ENCODE peak calls at places on chromosome 14, in six cellular contexts. J is HepG2, S is GM12878, W is HCT116, M is K562, C is H1. D is an unnamed sample.

GRCh38 chr14:25431211-25432076 is 381.5 kb upstream of the STXBP6 start:
- DNase-seq in C (peak), J (peak), M (no peak), W (no peak), S (no peak), D (peak)

GRCh38 chr14:97270308-97270707 is 473.1 kb downstream of the VRK1 start:
- DNase-seq in J (peak), C (no peak), W (no peak), M (no peak), S (no peak), D (no peak)

GRCh38 chr14:75301666-75302325 is 23.2 kb downstream of the FOS start:
- DNase-seq in W (no peak), J (no peak), M (peak), S (no peak), C (no peak), D (no peak)

GRCh38 chr14:50714452-50715073 is 46.5 kb upstream of the SAV1 start:
- DNase-seq in J (peak), M (peak), W (peak), S (no peak), C (no peak), D (peak)

GRCh38 chr14:95956601-95957460 is 80.2 kb downstream of the TUNAR start:
- DNase-seq in M (no peak), S (no peak), W (no peak), J (no peak), C (no peak), D (no peak)

GRCh38 chr14:99199854-99200653 is 71.9 kb downstream of the BCL11B start:
- DNase-seq in M (no peak), W (no peak), J (no peak), C (no peak), S (no peak), D (no peak)

GRCh38 chr14:76352639-76353281 is 23.2 kb upstream of the ESRRB start:
- DNase-seq in C (peak), S (peak), W (no peak), J (peak), M (peak), D (peak)

GRCh38 chr14:41986083-41986645 is 379.5 kb downstream of the LRFN5 start:
- DNase-seq in W (no peak), S (no peak), C (no peak), M (no peak), J (no peak), D (no peak)

GRCh38 chr14:35050652-35051051 is 4.6 kb downstream of the FAM177A1 start:
- DNase-seq in J (peak), C (no peak), S (no peak), W (no peak), M (peak), D (no peak)

GRCh38 chr14:78790262-78790661 is 620.1 kb downstream of the NRXN3 start:
- DNase-seq in M (no peak), S (no peak), W (no peak), C (no peak), J (no peak), D (no peak)

GRCh38 chr14:89576132-89576923 is 159.3 kb upstream of the FOXN3 start:
- DNase-seq in W (no peak), S (no peak), M (no peak), C (no peak), J (no peak), D (no peak)

GRCh38 chr14:94115631-94116030 is 5.1 kb downstream of the IFI27 start:
- DNase-seq in W (no peak), M (no peak), S (no peak), J (no peak), C (no peak), D (no peak)

GRCh38 chr14:73817020-73817419 is 34.6 kb upstream of the PTGR2 start:
- DNase-seq in W (no peak), M (no peak), S (no peak), C (no peak), J (no peak), D (no peak)

GRCh38 chr14:91410781-91411536 is 6.7 kb downstream of the CCDC88C start:
- DNase-seq in S (no peak), C (no peak), W (no peak), M (no peak), J (no peak), D (no peak)

GRCh38 chr14:42057176-42057575 is 450.5 kb downstream of the LRFN5 start:
- DNase-seq in S (no peak), C (no peak), J (no peak), M (no peak), W (no peak), D (no peak)

GRCh38 chr14:34930591-34931069 is 52.2 kb upstream of the SRP54 start:
- DNase-seq in S (peak), C (no peak), M (no peak), W (no peak), J (no peak), D (no peak)

GRCh38 chr14:20745571-20746358 is at the start of gene EDDM3A:
- DNase-seq in S (no peak), J (no peak), C (no peak), M (no peak), W (no peak), D (no peak)
- H3K4me3 ChIP-seq in S (no peak), J (no peak), C (no peak), M (no peak), W (no peak), D (no peak)

DNA sequence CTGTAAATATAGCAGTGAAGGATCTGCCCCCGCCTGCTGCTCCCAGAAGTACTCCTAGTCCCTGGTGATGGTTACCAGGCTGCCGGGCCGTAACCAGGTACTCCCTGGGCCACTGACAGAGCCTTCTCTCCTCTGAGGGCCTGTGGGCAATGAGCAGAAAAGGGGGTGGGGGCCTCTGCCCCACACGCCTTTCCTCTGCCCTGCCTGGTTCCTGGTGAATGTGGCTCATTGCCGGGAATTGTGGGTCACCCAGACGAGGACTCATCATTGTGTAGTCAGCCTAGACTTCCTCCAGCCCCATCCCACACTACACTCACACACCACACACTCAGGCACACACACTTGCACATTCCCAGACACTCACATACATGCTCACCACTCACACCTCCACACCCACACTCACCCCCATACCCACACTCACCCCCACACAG is 35.7 kb upstream of the ACTN1 start:
- DNase-seq in J (no peak), C (no peak), M (no peak), S (no peak), W (no peak), D (no peak)
- TF ChIP-seq ZNF274 in J (no peak), C (no peak), M (no peak), S (no peak), W (no peak), D (no peak)

GRCh38 chr14:27371209-27371608 is 773.4 kb upstream of the NOVA1 start:
- DNase-seq in S (no peak), C (no peak), W (no peak), M (no peak), J (no peak), D (no peak)

GRCh38 chr14:27367345-27367744 is 769.5 kb upstream of the NOVA1 start:
- DNase-seq in M (no peak), S (no peak), J (no peak), W (no peak), C (no peak), D (no peak)

GRCh38 chr14:27372771-27373170 is 774.9 kb upstream of the NOVA1 start:
- DNase-seq in C (no peak), M (no peak), J (no peak), S (no peak), W (no peak), D (no peak)

GRCh38 chr14:27370775-27371174 is 772.9 kb upstream of the NOVA1 start:
- DNase-seq in W (no peak), M (no peak), J (no peak), S (no peak), C (no peak), D (no peak)

DNA sequence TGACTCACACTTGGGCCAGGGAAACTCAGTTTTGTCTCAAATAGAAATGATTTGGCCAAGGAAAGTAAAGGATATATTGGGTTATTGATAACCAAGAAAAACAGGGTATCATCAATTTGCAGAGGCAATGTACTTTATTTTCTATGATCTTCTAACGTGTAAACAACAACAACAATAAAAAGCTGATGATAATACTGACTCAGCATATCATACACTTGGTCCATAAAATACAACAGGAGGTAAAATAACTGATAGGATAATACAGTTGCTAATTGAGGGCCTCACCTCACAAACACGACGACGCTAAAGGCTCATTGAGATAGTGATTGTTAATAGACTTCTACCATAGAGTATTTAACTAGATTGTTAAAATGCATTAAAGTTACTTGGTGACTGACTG is 774.0 kb upstream of the NOVA1 start:
- DNase-seq in M (no peak), S (no peak), J (no peak), W (no peak), C (no peak), D (no peak)
- H3K4me3 ChIP-seq in M (no peak), S (no peak), J (no peak), W (no peak), C (no peak), D (no peak)

GRCh38 chr14:104624939-104625338 is 20.4 kb upstream of the TMEM179 start:
- DNase-seq in J (no peak), C (no peak), W (no peak), M (no peak), S (no peak), D (no peak)
- TF ChIP-seq ZNF274 in J (no peak), C (no peak), W (no peak), M (no peak), S (no peak), D (no peak)

GRCh38 chr14:100849432-100849831 is 23.5 kb downstream of the MEG3 start:
- DNase-seq in W (no peak), M (no peak), J (no peak), S (no peak), C (no peak), D (no peak)
- H3K4me3 ChIP-seq in W (no peak), M (no peak), J (no peak), S (no peak), C (no peak), D (no peak)

DNA sequence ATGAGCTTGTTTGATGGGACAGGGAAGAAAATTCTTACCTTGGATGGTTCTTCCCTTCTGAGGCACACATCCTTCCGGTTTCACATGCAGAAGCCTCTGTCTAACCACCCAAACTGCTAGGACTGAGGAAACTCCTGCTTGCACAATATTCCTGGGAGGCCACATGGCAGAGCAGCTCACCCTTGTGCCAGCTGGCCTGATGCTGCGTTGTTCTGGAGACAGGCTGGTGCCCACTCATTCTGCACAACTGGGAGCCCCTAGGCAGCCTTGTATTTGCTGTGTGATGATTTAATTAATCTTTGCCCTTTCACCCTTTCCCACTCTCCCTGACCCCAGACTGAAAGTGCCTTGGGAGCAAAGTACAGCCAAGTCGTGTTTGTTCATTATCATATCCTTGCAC is 130.8 kb downstream of the RTN1 start:
- DNase-seq in W (no peak), J (no peak), S (no peak), M (no peak), C (no peak), D (no peak)
- TF ChIP-seq ZNF274 in W (no peak), J (no peak), S (no peak), M (no peak), C (no peak), D (no peak)

D was measured in NT2/D1.